ENCODE peak calls at places on chromosomes 4 and X, in eight cellular contexts. One of them, this sample, is unnamed.

GRCh38 chrX:22164770-22165388 is 107.8 kb upstream of the CBLL2 start:
- DNase-seq in left ventricle myocardium superior: no peak
- DNase-seq in ascending aorta: no peak
- DNase-seq in activated CD4-positive, alpha-beta T cell treated with anti-CD3 and anti-CD28 coated beads, Interleukin-2, amount 50 U/mL, for 4 hours: no peak
- DNase-seq in mammary epithelial cell: peak
- DNase-seq in brain microvascular endothelial cell: peak
- DNase-seq in substantia nigra: no peak
- DNase-seq in activated naive CD4-positive, alpha-beta T cell: no peak
- DNase-seq in this sample: no peak

GRCh38 chrX:9873952-9874351 is 87.7 kb downstream of the SHROOM2 start:
- DNase-seq in mammary epithelial cell: no peak
- DNase-seq in ascending aorta: no peak
- DNase-seq in activated CD4-positive, alpha-beta T cell treated with anti-CD3 and anti-CD28 coated beads, Interleukin-2, amount 50 U/mL, for 4 hours: peak
- DNase-seq in substantia nigra: no peak
- DNase-seq in brain microvascular endothelial cell: no peak
- DNase-seq in activated naive CD4-positive, alpha-beta T cell: peak
- DNase-seq in left ventricle myocardium superior: peak
- DNase-seq in this sample: peak

GRCh38 chrX:3029084-3029483 is 12.2 kb upstream of the ARSF start:
- DNase-seq in ascending aorta: no peak
- DNase-seq in activated CD4-positive, alpha-beta T cell treated with anti-CD3 and anti-CD28 coated beads, Interleukin-2, amount 50 U/mL, for 4 hours: no peak
- DNase-seq in brain microvascular endothelial cell: no peak
- DNase-seq in activated naive CD4-positive, alpha-beta T cell: no peak
- DNase-seq in left ventricle myocardium superior: no peak
- DNase-seq in substantia nigra: no peak
- DNase-seq in mammary epithelial cell: no peak
- DNase-seq in this sample: no peak

GRCh38 chr4:37780444-37781133 is 45.9 kb upstream of the PGM2 start:
- DNase-seq in substantia nigra: no peak
- DNase-seq in brain microvascular endothelial cell: peak
- DNase-seq in ascending aorta: no peak
- DNase-seq in activated CD4-positive, alpha-beta T cell treated with anti-CD3 and anti-CD28 coated beads, Interleukin-2, amount 50 U/mL, for 4 hours: peak
- DNase-seq in left ventricle myocardium superior: peak
- DNase-seq in activated naive CD4-positive, alpha-beta T cell: peak
- DNase-seq in mammary epithelial cell: no peak
- DNase-seq in this sample: no peak

GRCh38 chrX:2261838-2262678 is 238.7 kb downstream of the DHRSX start:
- DNase-seq in brain microvascular endothelial cell: no peak
- DNase-seq in ascending aorta: no peak
- DNase-seq in substantia nigra: no peak
- DNase-seq in activated naive CD4-positive, alpha-beta T cell: no peak
- DNase-seq in mammary epithelial cell: no peak
- DNase-seq in activated CD4-positive, alpha-beta T cell treated with anti-CD3 and anti-CD28 coated beads, Interleukin-2, amount 50 U/mL, for 4 hours: no peak
- DNase-seq in left ventricle myocardium superior: peak
- DNase-seq in this sample: no peak

GRCh38 chrX:72238183-72238582 is 644 bp downstream of the ERCC6L start:
- DNase-seq in substantia nigra: no peak
- DNase-seq in ascending aorta: no peak
- DNase-seq in left ventricle myocardium superior: no peak
- DNase-seq in activated naive CD4-positive, alpha-beta T cell: no peak
- DNase-seq in brain microvascular endothelial cell: no peak
- DNase-seq in mammary epithelial cell: no peak
- DNase-seq in activated CD4-positive, alpha-beta T cell treated with anti-CD3 and anti-CD28 coated beads, Interleukin-2, amount 50 U/mL, for 4 hours: no peak
- DNase-seq in this sample: no peak

GRCh38 chr4:83231620-83232056 is 53.0 kb downstream of the COQ2 start:
- DNase-seq in activated CD4-positive, alpha-beta T cell treated with anti-CD3 and anti-CD28 coated beads, Interleukin-2, amount 50 U/mL, for 4 hours: no peak
- DNase-seq in left ventricle myocardium superior: no peak
- DNase-seq in brain microvascular endothelial cell: no peak
- DNase-seq in mammary epithelial cell: peak
- DNase-seq in ascending aorta: no peak
- DNase-seq in activated naive CD4-positive, alpha-beta T cell: no peak
- DNase-seq in substantia nigra: no peak
- DNase-seq in this sample: no peak

GRCh38 chr4:75990129-75990528 is 616 bp downstream of the SDAD1 start:
- DNase-seq in activated naive CD4-positive, alpha-beta T cell: no peak
- DNase-seq in brain microvascular endothelial cell: peak
- DNase-seq in mammary epithelial cell: peak
- DNase-seq in left ventricle myocardium superior: no peak
- DNase-seq in substantia nigra: no peak
- DNase-seq in ascending aorta: no peak
- DNase-seq in activated CD4-positive, alpha-beta T cell treated with anti-CD3 and anti-CD28 coated beads, Interleukin-2, amount 50 U/mL, for 4 hours: no peak
- DNase-seq in this sample: no peak

GRCh38 chrX:41245641-41246040 is 88.3 kb upstream of the DDX3X start:
- DNase-seq in substantia nigra: no peak
- DNase-seq in ascending aorta: no peak
- DNase-seq in activated naive CD4-positive, alpha-beta T cell: no peak
- DNase-seq in activated CD4-positive, alpha-beta T cell treated with anti-CD3 and anti-CD28 coated beads, Interleukin-2, amount 50 U/mL, for 4 hours: no peak
- DNase-seq in left ventricle myocardium superior: no peak
- DNase-seq in brain microvascular endothelial cell: no peak
- DNase-seq in mammary epithelial cell: no peak
- DNase-seq in this sample: no peak

GRCh38 chr4:48047421-48047844 is 30.9 kb downstream of the NIPAL1 start:
- DNase-seq in substantia nigra: no peak
- DNase-seq in mammary epithelial cell: no peak
- DNase-seq in activated naive CD4-positive, alpha-beta T cell: peak
- DNase-seq in brain microvascular endothelial cell: no peak
- DNase-seq in activated CD4-positive, alpha-beta T cell treated with anti-CD3 and anti-CD28 coated beads, Interleukin-2, amount 50 U/mL, for 4 hours: peak
- DNase-seq in ascending aorta: no peak
- DNase-seq in left ventricle myocardium superior: no peak
- DNase-seq in this sample: no peak

GRCh38 chr4:173247316-173247715 is 78.7 kb downstream of the GALNT7 start:
- DNase-seq in left ventricle myocardium superior: no peak
- DNase-seq in substantia nigra: no peak
- DNase-seq in activated naive CD4-positive, alpha-beta T cell: no peak
- DNase-seq in mammary epithelial cell: no peak
- DNase-seq in brain microvascular endothelial cell: no peak
- DNase-seq in ascending aorta: no peak
- DNase-seq in activated CD4-positive, alpha-beta T cell treated with anti-CD3 and anti-CD28 coated beads, Interleukin-2, amount 50 U/mL, for 4 hours: no peak
- DNase-seq in this sample: peak

GRCh38 chr4:118732591-118733330 is 47.6 kb downstream of the METTL14 start:
- DNase-seq in mammary epithelial cell: peak
- DNase-seq in activated naive CD4-positive, alpha-beta T cell: no peak
- DNase-seq in ascending aorta: no peak
- DNase-seq in substantia nigra: no peak
- DNase-seq in brain microvascular endothelial cell: peak
- DNase-seq in left ventricle myocardium superior: no peak
- DNase-seq in activated CD4-positive, alpha-beta T cell treated with anti-CD3 and anti-CD28 coated beads, Interleukin-2, amount 50 U/mL, for 4 hours: no peak
- DNase-seq in this sample: no peak

GRCh38 chr4:92333056-92333455 is 29.3 kb downstream of the GRID2 start:
- DNase-seq in substantia nigra: no peak
- DNase-seq in activated CD4-positive, alpha-beta T cell treated with anti-CD3 and anti-CD28 coated beads, Interleukin-2, amount 50 U/mL, for 4 hours: no peak
- DNase-seq in ascending aorta: no peak
- DNase-seq in brain microvascular endothelial cell: no peak
- DNase-seq in left ventricle myocardium superior: no peak
- DNase-seq in mammary epithelial cell: no peak
- DNase-seq in activated naive CD4-positive, alpha-beta T cell: no peak
- DNase-seq in this sample: no peak

GRCh38 chrX:12672362-12673106 is 118.7 kb upstream of the PRPS2 start:
- DNase-seq in activated CD4-positive, alpha-beta T cell treated with anti-CD3 and anti-CD28 coated beads, Interleukin-2, amount 50 U/mL, for 4 hours: no peak
- DNase-seq in mammary epithelial cell: peak
- DNase-seq in brain microvascular endothelial cell: no peak
- DNase-seq in substantia nigra: no peak
- DNase-seq in left ventricle myocardium superior: no peak
- DNase-seq in ascending aorta: no peak
- DNase-seq in activated naive CD4-positive, alpha-beta T cell: no peak
- DNase-seq in this sample: no peak

This sample was measured in D341Med.